ENCODE peak calls at places on chromosomes 3 and 15, in ten cellular contexts. K is neuronal stem cell; Z is MM.1S; O is SJSA1; Y is right atrium auricular region; P is AG04450; D is testis; R is adipocyte; N is CD4-positive, alpha-beta memory T cell; X is fibroblast of villous mesenchyme. M is an unnamed sample.

GRCh38 chr3:79937567-79937966 is 169.8 kb upstream of the ROBO1 start:
- DNase-seq in P (no peak), Y (no peak), K (peak; percentile 60), O (no peak), Z (no peak), X (no peak), R (no peak), D (no peak), N (no peak), M (no peak)

GRCh38 chr3:61650719-61651118 is 89.3 kb downstream of the PTPRG start:
- DNase-seq in P (no peak), N (no peak), R (no peak), K (no peak), O (no peak), X (peak; percentile 58), Y (no peak), D (no peak), Z (no peak), M (no peak)

GRCh38 chr3:144104146-144104545 is 132.5 kb downstream of the DIPK2A start:
- DNase-seq in D (no peak), P (no peak), Y (no peak), K (peak; percentile 66), O (no peak), N (no peak), Z (no peak), X (no peak), R (no peak), M (no peak)

GRCh38 chr3:16072420-16073110 is 101.9 kb upstream of the GALNT15 start:
- DNase-seq in O (no peak), Z (no peak), P (no peak), D (no peak), K (no peak), Y (no peak), X (no peak), R (no peak), N (no peak), M (no peak)

GRCh38 chr3:55330355-55330754 is 156.8 kb downstream of the WNT5A start:
- DNase-seq in P (peak; percentile 85), D (no peak), Y (no peak), Z (no peak), N (no peak), R (peak; percentile 91), O (peak; percentile 64), K (no peak), X (peak; percentile 89), M (peak; percentile 43)

GRCh38 chr3:181974198-181974597 is 262.5 kb downstream of the SOX2 start:
- DNase-seq in Y (no peak), N (no peak), O (no peak), Z (no peak), K (no peak), D (no peak), P (no peak), R (no peak), X (no peak), M (no peak)

GRCh38 chr15:74376226-74376625 is 8.8 kb upstream of the CYP11A1 start:
- DNase-seq in O (no peak), Y (no peak), N (no peak), K (no peak), Z (no peak), D (no peak), P (no peak), X (no peak), R (no peak), M (no peak)

GRCh38 chr3:194496217-194496881 is 9.5 kb upstream of the ATP13A3 start:
- DNase-seq in K (no peak), D (no peak), N (no peak), P (no peak), Z (no peak), X (no peak), Y (no peak), O (no peak), R (no peak), M (no peak)

GRCh38 chr3:140176526-140176925 is 241.5 kb downstream of the CLSTN2 start:
- DNase-seq in P (no peak), R (peak; percentile 66), K (no peak), O (no peak), Y (no peak), N (no peak), X (no peak), D (no peak), Z (no peak), M (no peak)

DNA sequence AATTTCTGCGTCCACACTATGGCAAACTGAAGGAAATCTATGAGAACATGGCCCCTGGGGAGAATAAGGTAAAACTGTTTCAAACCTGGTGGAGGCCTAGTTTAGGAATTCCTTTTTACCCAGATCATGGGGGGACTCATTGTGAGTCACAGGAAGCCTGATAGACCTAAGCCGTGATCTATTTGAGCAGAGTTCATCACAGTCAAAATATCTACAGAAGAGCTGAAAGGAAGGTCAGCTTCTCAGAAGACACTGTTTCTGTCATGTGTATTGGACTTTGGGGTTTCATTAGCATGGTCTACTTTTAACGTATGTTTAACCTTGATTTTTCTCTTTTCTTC is 1.3 kb downstream of the PSMD2 start:
- DNase-seq in Z (no peak), Y (no peak), P (no peak), O (no peak), X (peak; percentile 11), D (no peak), N (no peak), K (no peak), R (peak; percentile 24), M (no peak)
- H3K4me3 ChIP-seq in Z (peak overlapping the region; percentile 92), Y (no peak overlapping the region), P (peak overlapping the region; percentile 98), O (peak overlapping the region; percentile 82), X (peak overlapping the region; percentile 75), D (no peak overlapping the region), N (peak overlapping the region; percentile 85), K (no peak overlapping the region), R (peak overlapping the region; percentile 94), M (no peak overlapping the region)

DNA sequence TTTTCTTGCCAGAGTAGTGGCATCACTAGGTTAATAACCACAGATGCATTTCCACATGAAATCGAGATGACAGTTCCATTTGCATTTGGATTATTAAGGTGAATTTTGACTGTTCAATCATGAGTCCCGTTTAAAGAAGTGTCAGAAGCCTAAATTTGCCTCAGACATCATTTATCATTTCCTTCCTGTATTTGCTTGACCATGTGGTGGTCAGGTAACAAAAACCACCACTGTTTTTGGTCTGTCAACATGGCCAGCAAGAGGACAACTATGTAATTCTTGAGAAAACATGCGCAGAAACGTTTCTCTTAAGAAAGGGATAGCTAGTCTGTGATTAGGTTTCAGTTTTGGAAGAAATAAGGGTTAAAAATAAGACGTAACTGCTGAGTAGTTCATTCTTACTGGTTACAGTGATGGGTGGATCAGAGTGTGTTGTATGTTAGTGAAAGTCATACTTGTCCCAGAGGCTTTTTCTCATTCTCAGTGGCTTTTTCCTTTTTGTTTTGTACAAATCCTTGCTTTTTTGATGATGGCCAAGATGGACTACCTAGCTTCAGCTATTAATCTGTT is 204.5 kb downstream of the AKAP13 start:
- DNase-seq in X (no peak), P (no peak), O (no peak), Z (no peak), Y (no peak), D (no peak), N (no peak), K (no peak), R (no peak), M (no peak)
- H3K4me3 ChIP-seq in X (no peak overlapping the region), P (no peak overlapping the region), O (no peak overlapping the region), Z (no peak overlapping the region), Y (peak overlapping the region; percentile 10), D (no peak overlapping the region), N (no peak overlapping the region), K (no peak overlapping the region), R (no peak overlapping the region), M (no peak overlapping the region)

GRCh38 chr15:84082739-84083138 is 152.8 kb upstream of the GOLGA6L4 start:
- DNase-seq in Y (no peak), D (no peak), K (no peak), O (no peak), Z (no peak), R (no peak), X (no peak), P (no peak), N (no peak), M (no peak)

GRCh38 chr15:84081391-84082168 is 154.0 kb upstream of the GOLGA6L4 start:
- DNase-seq in R (no peak), Z (no peak), D (no peak), Y (no peak), P (no peak), K (no peak), O (no peak), N (no peak), X (no peak), M (no peak)

GRCh38 chr15:84079885-84080777 is 155.4 kb upstream of the GOLGA6L4 start:
- DNase-seq in R (peak; percentile 24), K (peak; percentile 62), Y (no peak), Z (peak; percentile 86), X (peak; percentile 10), D (peak; percentile 85), O (no peak), P (no peak), N (peak; percentile 12), M (peak; percentile 66)
- H3K4me3 ChIP-seq in R (peak overlapping the region; percentile 78), K (peak overlapping the region; percentile 94), Y (peak overlapping the region; percentile 27), Z (peak overlapping the region; percentile 78), X (peak overlapping the region; percentile 45), D (peak overlapping the region; percentile 50), O (no peak overlapping the region), P (peak overlapping the region; percentile 42), N (no peak overlapping the region), M (no peak overlapping the region)

GRCh38 chr3:14490255-14490654 is 49.9 kb downstream of the GRIP2 start:
- DNase-seq in Y (no peak), D (no peak), K (no peak), N (no peak), P (no peak), Z (no peak), R (no peak), O (no peak), X (no peak), M (no peak)

GRCh38 chr3:14487086-14487485 is 53.1 kb downstream of the GRIP2 start:
- DNase-seq in D (no peak), K (no peak), Y (no peak), P (no peak), X (no peak), R (no peak), Z (no peak), N (no peak), O (no peak), M (no peak)

GRCh38 chr3:14487821-14488220 is 52.3 kb downstream of the GRIP2 start:
- DNase-seq in O (no peak), Y (no peak), D (no peak), P (no peak), Z (no peak), R (no peak), X (no peak), N (no peak), K (no peak), M (no peak)

GRCh38 chr3:14489641-14490040 is 50.5 kb downstream of the GRIP2 start:
- DNase-seq in K (no peak), N (no peak), Y (no peak), P (no peak), O (no peak), D (no peak), X (no peak), R (no peak), Z (no peak), M (no peak)

DNA sequence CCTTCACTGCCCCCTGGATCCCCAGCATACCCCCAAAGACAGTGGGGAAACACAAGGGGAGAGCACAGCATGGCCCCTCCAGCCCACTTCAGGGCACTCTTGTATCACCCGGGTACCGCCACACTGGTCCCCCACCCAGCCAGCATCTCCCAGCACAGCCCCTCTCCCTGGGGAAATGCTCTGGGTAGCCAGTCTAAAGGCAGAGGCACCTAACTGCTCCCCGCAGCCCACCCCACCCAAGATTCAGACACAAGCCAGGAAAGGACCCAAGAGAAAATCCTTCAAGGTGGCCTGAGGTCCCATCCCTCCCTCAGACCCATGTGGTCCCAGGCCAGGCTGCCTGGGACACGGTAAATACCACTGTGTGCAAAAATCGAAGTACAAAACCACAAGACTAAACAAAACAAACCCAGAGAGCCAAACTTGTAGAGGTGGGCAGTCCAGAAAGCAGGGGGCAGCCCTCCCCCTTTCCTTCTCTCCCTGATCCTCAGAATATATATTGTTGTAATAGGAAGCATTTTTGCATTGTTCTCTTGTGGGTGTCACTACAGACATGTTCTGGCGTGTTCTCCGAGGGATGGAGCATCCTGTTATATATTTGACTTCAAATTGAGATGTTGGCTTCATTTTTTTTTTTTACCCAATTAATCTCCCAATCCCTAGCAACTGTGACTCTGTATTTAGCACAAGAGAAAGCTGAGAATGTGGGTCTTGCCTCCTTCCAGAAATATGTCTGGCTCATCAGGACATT is 51.7 kb downstream of the GRIP2 start:
- DNase-seq in O (peak; percentile 82), P (no peak), Z (no peak), X (no peak), N (no peak), R (peak; percentile 10), Y (no peak), D (no peak), K (no peak), M (no peak)
- H3K4me3 ChIP-seq in O (no peak overlapping the region), P (no peak overlapping the region), Z (no peak overlapping the region), X (no peak overlapping the region), N (no peak overlapping the region), R (no peak overlapping the region), Y (no peak overlapping the region), D (no peak overlapping the region), K (no peak overlapping the region), M (no peak overlapping the region)

M was measured in adrenal gland.